ENCODE peak calls at places on chromosomes 2 and 18, in nine cellular contexts. I is NCI-H1092; U is A172; W is substantia nigra; N is naive B cell; Z is iPS-NIHi11; B is left ventricle myocardium superior; P is GM12865; Y is stimulated activated CD8-positive, alpha-beta memory T cell treated with anti-CD3 and anti-CD28 coated beads, Interleukin-7, amount 100 ng/mL, for 1 hour. O is an unnamed sample.

GRCh38 chr18:23740105-23740830 is 51.0 kb downstream of the LAMA3 start:
- DNase-seq in I (no peak), U (peak), W (no peak), N (no peak), Z (no peak), B (no peak), P (no peak), Y (no peak), O (no peak)

GRCh38 chr18:13145636-13146190 is 72.8 kb upstream of the LDLRAD4 start:
- DNase-seq in I (no peak), U (no peak), W (no peak), N (no peak), Z (no peak), B (no peak), P (no peak), Y (no peak), O (no peak)

GRCh38 chr2:42156756-42157155 is 12.4 kb upstream of the EML4 start:
- DNase-seq in I (no peak), U (no peak), W (no peak), N (no peak), Z (no peak), B (no peak), P (no peak), Y (no peak), O (no peak)

GRCh38 chr2:24409166-24409565 is 48.8 kb upstream of the ITSN2 start:
- DNase-seq in I (no peak), U (no peak), W (no peak), N (no peak), Z (no peak), B (no peak), P (no peak), Y (no peak), O (no peak)

GRCh38 chr2:29526587-29527586 is 394.5 kb downstream of the ALK start:
- DNase-seq in I (no peak), U (no peak), W (no peak), N (no peak), Z (no peak), B (no peak), P (no peak), Y (no peak), O (no peak)

GRCh38 chr2:28624798-28625701 is 126.6 kb upstream of the PPP1CB start:
- DNase-seq in I (no peak), U (peak), W (no peak), N (peak), Z (peak), B (peak), P (peak), Y (peak), O (no peak)

GRCh38 chr2:114201781-114202180 is 240.7 kb upstream of the DPP10 start:
- DNase-seq in I (no peak), U (no peak), W (no peak), N (no peak), Z (no peak), B (no peak), P (no peak), Y (no peak), O (no peak)

GRCh38 chr2:241810304-241811208 is 1.6 kb downstream of the NEU4 start:
- DNase-seq in I (no peak), U (no peak), W (no peak), N (no peak), Z (peak), B (peak), P (no peak), Y (no peak), O (no peak)

GRCh38 chr2:103815732-103816131 is 1038.2 kb upstream of the POU3F3 start:
- DNase-seq in I (no peak), U (no peak), W (no peak), N (no peak), Z (no peak), B (no peak), P (no peak), Y (no peak), O (no peak)

GRCh38 chr2:37090019-37090477 is 5.7 kb downstream of the GPATCH11 start:
- DNase-seq in I (no peak), U (no peak), W (no peak), N (peak), Z (no peak), B (no peak), P (peak), Y (no peak), O (no peak)

GRCh38 chr2:109305494-109306187 is 176.6 kb downstream of the SH3RF3 start:
- DNase-seq in I (no peak), U (no peak), W (no peak), N (no peak), Z (no peak), B (no peak), P (no peak), Y (no peak), O (no peak)